ENCODE peak calls at places on chromosomes 16 and 17, in six cellular contexts. One of them, this sample, is unnamed.

GRCh38 chr17:56887552-56888467 is 26.0 kb downstream of the TRIM25 start:
- DNase-seq in H9: no peak
- DNase-seq in IMR-90: peak
- DNase-seq in neuronal stem cell: no peak
- DNase-seq in H1: no peak
- DNase-seq in mesenchymal stem cell: no peak
- DNase-seq in this sample: no peak

GRCh38 chr17:7579001-7579838 is at the start of gene CD68:
- DNase-seq in IMR-90: peak
- DNase-seq in H9: peak
- DNase-seq in mesenchymal stem cell: peak
- DNase-seq in H1: no peak
- DNase-seq in neuronal stem cell: no peak
- DNase-seq in this sample: peak

GRCh38 chr17:57965521-57966160 is 10.4 kb upstream of the CUEDC1 start:
- DNase-seq in H1: no peak
- DNase-seq in neuronal stem cell: no peak
- DNase-seq in mesenchymal stem cell: no peak
- DNase-seq in H9: no peak
- DNase-seq in IMR-90: no peak
- DNase-seq in this sample: no peak

GRCh38 chr17:73291260-73291801 is 20.5 kb downstream of the CDC42EP4 start:
- DNase-seq in H9: peak
- DNase-seq in IMR-90: peak
- DNase-seq in mesenchymal stem cell: peak
- DNase-seq in H1: no peak
- DNase-seq in neuronal stem cell: no peak
- DNase-seq in this sample: peak

GRCh38 chr16:15950167-15950854 is 895 bp downstream of the ABCC1 start:
- DNase-seq in IMR-90: peak
- DNase-seq in neuronal stem cell: no peak
- DNase-seq in H9: no peak
- DNase-seq in H1: no peak
- DNase-seq in mesenchymal stem cell: peak
- DNase-seq in this sample: no peak

GRCh38 chr16:14106961-14107360 is 35.8 kb downstream of the MRTFB start:
- DNase-seq in H9: no peak
- DNase-seq in mesenchymal stem cell: no peak
- DNase-seq in IMR-90: no peak
- DNase-seq in H1: no peak
- DNase-seq in neuronal stem cell: no peak
- DNase-seq in this sample: no peak

GRCh38 chr17:47967607-47968252 is 3.2 kb upstream of the CDK5RAP3 start:
- DNase-seq in neuronal stem cell: no peak
- DNase-seq in H1: no peak
- DNase-seq in IMR-90: peak
- DNase-seq in H9: no peak
- DNase-seq in mesenchymal stem cell: peak
- DNase-seq in this sample: peak

GRCh38 chr17:1375615-1376014 is 24.4 kb downstream of the YWHAE start:
- DNase-seq in mesenchymal stem cell: no peak
- DNase-seq in neuronal stem cell: no peak
- DNase-seq in H1: no peak
- DNase-seq in IMR-90: no peak
- DNase-seq in H9: no peak
- DNase-seq in this sample: no peak

GRCh38 chr16:31874354-31875111 is 926 bp downstream of the ZNF267 start:
- DNase-seq in mesenchymal stem cell: peak
- DNase-seq in H1: no peak
- DNase-seq in IMR-90: peak
- DNase-seq in neuronal stem cell: no peak
- DNase-seq in H9: no peak
- DNase-seq in this sample: peak

GRCh38 chr17:36590082-36590481 is 1.6 kb upstream of the DHRS11 start:
- DNase-seq in mesenchymal stem cell: peak
- DNase-seq in IMR-90: peak
- DNase-seq in neuronal stem cell: no peak
- DNase-seq in H1: no peak
- DNase-seq in H9: no peak
- DNase-seq in this sample: no peak

GRCh38 chr16:4525069-4525468 is 13.5 kb downstream of the CDIP1 start:
- DNase-seq in mesenchymal stem cell: no peak
- DNase-seq in IMR-90: no peak
- DNase-seq in neuronal stem cell: no peak
- DNase-seq in H1: no peak
- DNase-seq in H9: no peak
- DNase-seq in this sample: no peak

GRCh38 chr16:566475-567361 is at the start of gene NHLRC4:
- DNase-seq in H1: no peak
- DNase-seq in neuronal stem cell: no peak
- DNase-seq in mesenchymal stem cell: peak
- DNase-seq in H9: peak
- DNase-seq in IMR-90: peak
- DNase-seq in this sample: peak

GRCh38 chr17:15998031-15998574 is 1.4 kb downstream of the ZSWIM7 start:
- DNase-seq in mesenchymal stem cell: no peak
- DNase-seq in IMR-90: no peak
- DNase-seq in H1: no peak
- DNase-seq in neuronal stem cell: no peak
- DNase-seq in H9: no peak
- DNase-seq in this sample: no peak

GRCh38 chr16:15788846-15789239 is 68.0 kb downstream of the MYH11 start:
- DNase-seq in H1: no peak
- DNase-seq in H9: no peak
- DNase-seq in neuronal stem cell: no peak
- DNase-seq in mesenchymal stem cell: no peak
- DNase-seq in IMR-90: no peak
- DNase-seq in this sample: no peak

GRCh38 chr17:57986841-57987581 is 1.0 kb downstream of the VEZF1 start:
- DNase-seq in H9: no peak
- DNase-seq in H1: no peak
- DNase-seq in IMR-90: peak
- DNase-seq in mesenchymal stem cell: peak
- DNase-seq in neuronal stem cell: peak
- DNase-seq in this sample: peak

GRCh38 chr16:17271687-17272086 is 199.1 kb downstream of the XYLT1 start:
- DNase-seq in mesenchymal stem cell: no peak
- DNase-seq in neuronal stem cell: no peak
- DNase-seq in H9: no peak
- DNase-seq in H1: no peak
- DNase-seq in IMR-90: peak
- DNase-seq in this sample: no peak

GRCh38 chr16:67388591-67388990 is 4.7 kb downstream of the TPPP3 start:
- DNase-seq in H9: no peak
- DNase-seq in neuronal stem cell: no peak
- DNase-seq in H1: no peak
- DNase-seq in IMR-90: no peak
- DNase-seq in mesenchymal stem cell: no peak
- DNase-seq in this sample: no peak

GRCh38 chr16:83100679-83101078 is 473.9 kb downstream of the CDH13 start:
- DNase-seq in H1: no peak
- DNase-seq in H9: no peak
- DNase-seq in mesenchymal stem cell: no peak
- DNase-seq in IMR-90: no peak
- DNase-seq in neuronal stem cell: no peak
- DNase-seq in this sample: no peak

GRCh38 chr16:85402910-85403692 is 210.0 kb upstream of the GSE1 start:
- DNase-seq in H9: no peak
- DNase-seq in IMR-90: peak
- DNase-seq in neuronal stem cell: no peak
- DNase-seq in H1: no peak
- DNase-seq in mesenchymal stem cell: peak
- DNase-seq in this sample: no peak

GRCh38 chr16:68644715-68645493 is at the start of gene CDH3:
- DNase-seq in mesenchymal stem cell: peak
- DNase-seq in H9: peak
- DNase-seq in H1: peak
- DNase-seq in IMR-90: no peak
- DNase-seq in neuronal stem cell: no peak
- DNase-seq in this sample: peak

GRCh38 chr17:72494576-72494975 is 373.8 kb downstream of the SOX9 start:
- DNase-seq in H9: no peak
- DNase-seq in H1: no peak
- DNase-seq in neuronal stem cell: no peak
- DNase-seq in mesenchymal stem cell: no peak
- DNase-seq in IMR-90: no peak
- DNase-seq in this sample: peak

GRCh38 chr17:3780986-3781385 is 20.0 kb downstream of the ITGAE start:
- DNase-seq in IMR-90: no peak
- DNase-seq in neuronal stem cell: no peak
- DNase-seq in H1: no peak
- DNase-seq in mesenchymal stem cell: no peak
- DNase-seq in H9: no peak
- DNase-seq in this sample: no peak

DNA sequence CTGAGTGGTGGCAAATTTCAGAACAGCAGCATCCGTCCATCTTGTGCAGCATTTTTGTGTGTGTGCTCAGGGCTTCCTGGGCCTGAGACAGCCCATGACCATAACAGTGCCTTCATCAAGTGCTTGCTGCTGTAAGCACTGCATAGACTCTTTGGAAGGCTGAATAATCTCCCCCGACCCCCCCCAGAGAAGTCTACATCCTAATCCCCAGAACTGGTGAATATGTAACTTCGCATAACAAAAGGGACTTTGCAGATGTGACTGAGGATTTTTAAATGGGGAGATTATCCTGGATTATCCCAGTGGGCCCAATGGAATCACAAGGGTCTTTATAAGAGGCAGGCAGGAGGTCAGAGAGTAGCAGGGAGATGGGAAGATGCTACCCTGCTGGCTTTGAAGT is 50.6 kb downstream of the TMC5 start:
- DNase-seq in mesenchymal stem cell: no peak
- DNase-seq in IMR-90: no peak
- DNase-seq in neuronal stem cell: no peak
- DNase-seq in H9: no peak
- DNase-seq in H1: no peak
- DNase-seq in this sample: no peak
- H4K91ac ChIP-seq in mesenchymal stem cell: no peak
- H4K91ac ChIP-seq in IMR-90: no peak
- H4K91ac ChIP-seq in neuronal stem cell: no peak
- H4K91ac ChIP-seq in H9: no peak
- H4K91ac ChIP-seq in H1: no peak
- H4K91ac ChIP-seq in this sample: no peak

GRCh38 chr17:10118788-10119130 is 79.6 kb downstream of the GAS7 start:
- DNase-seq in H9: no peak
- DNase-seq in IMR-90: no peak
- DNase-seq in neuronal stem cell: no peak
- DNase-seq in mesenchymal stem cell: no peak
- DNase-seq in H1: no peak
- DNase-seq in this sample: no peak
- H2BK5ac ChIP-seq in H9: no peak
- H2BK5ac ChIP-seq in IMR-90: no peak
- H2BK5ac ChIP-seq in neuronal stem cell: no peak
- H2BK5ac ChIP-seq in mesenchymal stem cell: no peak
- H2BK5ac ChIP-seq in H1: peak
- H2BK5ac ChIP-seq in this sample: no peak

GRCh38 chr16:58801838-58802237 is 67.7 kb upstream of the GOT2 start:
- DNase-seq in mesenchymal stem cell: no peak
- DNase-seq in H1: no peak
- DNase-seq in IMR-90: no peak
- DNase-seq in H9: no peak
- DNase-seq in neuronal stem cell: no peak
- DNase-seq in this sample: no peak
- H4K91ac ChIP-seq in mesenchymal stem cell: no peak
- H4K91ac ChIP-seq in H1: no peak
- H4K91ac ChIP-seq in IMR-90: no peak
- H4K91ac ChIP-seq in H9: no peak
- H4K91ac ChIP-seq in neuronal stem cell: no peak
- H4K91ac ChIP-seq in this sample: no peak

GRCh38 chr17:41785091-41785875 is 1.2 kb downstream of the JUP start:
- DNase-seq in neuronal stem cell: peak
- DNase-seq in H9: peak
- DNase-seq in H1: peak
- DNase-seq in mesenchymal stem cell: peak
- DNase-seq in IMR-90: no peak
- DNase-seq in this sample: no peak
- H2BK5ac ChIP-seq in neuronal stem cell: peak
- H2BK5ac ChIP-seq in H9: no peak
- H2BK5ac ChIP-seq in H1: peak
- H2BK5ac ChIP-seq in mesenchymal stem cell: peak
- H2BK5ac ChIP-seq in IMR-90: no peak
- H2BK5ac ChIP-seq in this sample: peak

GRCh38 chr17:74858672-74859438 is 830 bp downstream of the GRIN2C start:
- DNase-seq in H1: no peak
- DNase-seq in mesenchymal stem cell: no peak
- DNase-seq in IMR-90: no peak
- DNase-seq in neuronal stem cell: no peak
- DNase-seq in H9: no peak
- DNase-seq in this sample: no peak

GRCh38 chr17:74861554-74862107 is 1.9 kb upstream of the GRIN2C start:
- DNase-seq in H1: no peak
- DNase-seq in IMR-90: no peak
- DNase-seq in mesenchymal stem cell: no peak
- DNase-seq in H9: no peak
- DNase-seq in neuronal stem cell: no peak
- DNase-seq in this sample: no peak

GRCh38 chr17:74860999-74861553 is 1.4 kb upstream of the GRIN2C start:
- DNase-seq in H9: no peak
- DNase-seq in H1: no peak
- DNase-seq in mesenchymal stem cell: no peak
- DNase-seq in IMR-90: no peak
- DNase-seq in neuronal stem cell: no peak
- DNase-seq in this sample: no peak

GRCh38 chr17:74860229-74860998 is 729 bp upstream of the GRIN2C start:
- DNase-seq in H9: peak
- DNase-seq in H1: no peak
- DNase-seq in mesenchymal stem cell: no peak
- DNase-seq in IMR-90: no peak
- DNase-seq in neuronal stem cell: no peak
- DNase-seq in this sample: no peak

DNA sequence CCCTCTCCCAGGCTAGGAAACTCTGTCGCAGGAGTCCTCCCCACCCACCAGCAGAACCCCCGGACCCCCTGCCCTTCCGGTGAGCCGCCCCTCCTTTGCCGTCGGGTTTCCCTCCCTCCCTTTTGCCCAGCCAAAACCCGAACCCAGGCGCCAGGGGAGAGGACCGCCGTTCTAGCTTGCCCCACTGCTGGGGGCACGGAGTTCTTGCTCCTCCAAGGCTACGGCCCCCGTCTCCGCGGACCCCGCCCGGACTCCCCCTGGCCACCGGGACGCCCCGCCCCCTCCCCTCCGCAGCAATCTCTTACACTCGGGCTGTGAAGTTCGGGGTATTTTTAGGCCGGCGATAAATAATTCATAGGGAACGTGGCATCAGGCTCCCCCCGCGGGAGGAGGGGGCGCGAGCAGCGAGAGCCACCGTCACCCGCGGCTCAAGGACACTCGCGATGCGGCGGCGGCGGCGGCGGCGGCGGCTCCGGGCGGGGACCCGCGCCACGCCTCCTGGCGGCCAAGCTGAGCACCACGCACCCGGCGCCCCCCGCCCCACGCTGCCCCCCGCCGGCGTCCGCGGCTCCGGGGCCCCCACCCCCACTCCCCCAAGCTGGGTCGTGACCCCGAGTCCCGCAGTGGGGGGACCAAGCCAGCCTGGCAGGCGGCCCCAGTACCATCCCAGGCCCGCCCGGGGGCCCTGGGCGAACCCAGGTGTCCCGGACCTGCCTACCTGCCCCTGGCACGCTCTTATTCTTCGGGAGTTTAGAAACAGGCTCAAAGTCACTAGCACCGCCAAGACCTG is at the start of gene GRIN2C:
- DNase-seq in H9: no peak
- DNase-seq in H1: no peak
- DNase-seq in neuronal stem cell: no peak
- DNase-seq in IMR-90: no peak
- DNase-seq in mesenchymal stem cell: no peak
- DNase-seq in this sample: no peak
- H4K91ac ChIP-seq in H9: no peak
- H4K91ac ChIP-seq in H1: no peak
- H4K91ac ChIP-seq in neuronal stem cell: no peak
- H4K91ac ChIP-seq in IMR-90: no peak
- H4K91ac ChIP-seq in mesenchymal stem cell: no peak
- H4K91ac ChIP-seq in this sample: no peak

This sample was measured in trophoblast cell.